ENCODE peak calls at places on chromosome X, in five cellular contexts. D is heart right ventricle, F is astrocyte of the spinal cord, U is GM12865, S is breast epithelium. Y is an unnamed sample.

GRCh38 chrX:14039344-14039743 is 9.7 kb upstream of the GEMIN8 start:
- DNase-seq in D (peak; percentile 26), F (peak; percentile 50), U (peak; percentile 63), S (no peak), Y (no peak)

GRCh38 chrX:2497961-2498780 is 2.6 kb downstream of the DHRSX start:
- DNase-seq in D (no peak), F (peak; percentile 48), U (no peak), S (no peak), Y (no peak)

GRCh38 chrX:105706041-105706440 is 116.3 kb upstream of the NRK start:
- DNase-seq in D (no peak), F (no peak), U (no peak), S (no peak), Y (no peak)

GRCh38 chrX:103629295-103630170 is 758 bp downstream of the TCEAL1 start:
- DNase-seq in D (peak; percentile 67), F (peak; percentile 79), U (peak; percentile 54), S (peak; percentile 52), Y (no peak)

GRCh38 chrX:21662761-21663160 is 4.6 kb upstream of the KLHL34 start:
- DNase-seq in D (no peak), F (no peak), U (no peak), S (no peak), Y (no peak)

GRCh38 chrX:151726751-151727150 is 7.8 kb upstream of the CNGA2 start:
- DNase-seq in D (no peak), F (no peak), U (no peak), S (no peak), Y (no peak)

GRCh38 chrX:139936259-139936658 is 3.4 kb upstream of the ATP11C start:
- DNase-seq in D (no peak), F (no peak), U (peak; percentile 18), S (no peak), Y (no peak)

GRCh38 chrX:40080896-40081678 is 16.7 kb downstream of the BCOR start:
- DNase-seq in D (no peak), F (no peak), U (no peak), S (no peak), Y (no peak)

GRCh38 chrX:134677332-134677731 is 19.1 kb upstream of the PLAC1 start:
- DNase-seq in D (no peak), F (no peak), U (no peak), S (no peak), Y (no peak)

GRCh38 chrX:19225906-19226305 is 103.6 kb upstream of the ADGRG2 start:
- DNase-seq in D (no peak), F (peak; percentile 2), U (peak; percentile 60), S (no peak), Y (no peak)

GRCh38 chrX:39967348-39967747 is 130.4 kb downstream of the BCOR start:
- DNase-seq in D (no peak), F (no peak), U (no peak), S (no peak), Y (no peak)

GRCh38 chrX:444305-444704 is 57.6 kb upstream of the PPP2R3B start:
- DNase-seq in D (no peak), F (no peak), U (no peak), S (no peak), Y (no peak)

GRCh38 chrX:70504772-70505450 is 60.3 kb downstream of the DLG3 start:
- DNase-seq in D (no peak), F (no peak), U (peak; percentile 24), S (no peak), Y (no peak)

GRCh38 chrX:85109235-85109634 is 105.6 kb downstream of the APOOL start:
- DNase-seq in D (no peak), F (no peak), U (peak; percentile 11), S (no peak), Y (no peak)

GRCh38 chrX:102651242-102651967 is at the start of gene GPRASP1:
- DNase-seq in D (peak; percentile 66), F (peak; percentile 20), U (no peak), S (peak; percentile 53), Y (no peak)

GRCh38 chrX:16807548-16807947 is 21.3 kb downstream of the TXLNG start:
- DNase-seq in D (no peak), F (peak; percentile 55), U (no peak), S (no peak), Y (no peak)

GRCh38 chrX:71636438-71637252 is 18.3 kb upstream of the CXCR3 start:
- DNase-seq in D (no peak), F (no peak), U (no peak), S (no peak), Y (no peak)

GRCh38 chrX:135639066-135639815 is 74.2 kb upstream of the CT45A1 start:
- DNase-seq in D (no peak), F (no peak), U (no peak), S (no peak), Y (no peak)

GRCh38 chrX:112820364-112821308 is 20.0 kb downstream of the AMOT start:
- DNase-seq in D (no peak), F (no peak), U (no peak), S (no peak), Y (no peak)

GRCh38 chrX:145729635-145730034 is 88.0 kb upstream of the SLITRK2 start:
- DNase-seq in D (no peak), F (peak; percentile 72), U (no peak), S (no peak), Y (no peak)

GRCh38 chrX:93660575-93660974 is 12.8 kb downstream of the NAP1L3 start:
- DNase-seq in D (no peak), F (no peak), U (no peak), S (no peak), Y (no peak)

GRCh38 chrX:152988536-152989291 is 5.2 kb downstream of the PNMA5 start:
- DNase-seq in D (no peak), F (no peak), U (peak; percentile 12), S (no peak), Y (no peak)

GRCh38 chrX:41970419-41970818 is 47.1 kb upstream of the CASK start:
- DNase-seq in D (no peak), F (no peak), U (no peak), S (no peak), Y (no peak)

GRCh38 chrX:46913710-46914109 is 1.5 kb downstream of the JADE3 start:
- DNase-seq in D (no peak), F (peak; percentile 9), U (peak; percentile 21), S (no peak), Y (peak; percentile 37)

GRCh38 chrX:51148848-51149247 is 183.8 kb upstream of the NUDT10 start:
- DNase-seq in D (no peak), F (no peak), U (no peak), S (no peak), Y (peak; percentile 39)

GRCh38 chrX:8273451-8273894 is 102.4 kb upstream of the VCX2 start:
- DNase-seq in D (no peak), F (peak; percentile 7), U (no peak), S (no peak), Y (no peak)

GRCh38 chrX:1657367-1658082 is 42.7 kb downstream of the ASMT start:
- DNase-seq in D (no peak), F (peak; percentile 42), U (peak; percentile 73), S (no peak), Y (no peak)

GRCh38 chrX:116240446-116240845 is 69.9 kb downstream of the AGTR2 start:
- DNase-seq in D (no peak), F (peak; percentile 27), U (no peak), S (no peak), Y (peak; percentile 67)

GRCh38 chrX:21989415-21989814 is 42.7 kb upstream of the PHEX start:
- DNase-seq in D (no peak), F (no peak), U (peak; percentile 47), S (no peak), Y (no peak)

GRCh38 chrX:124555036-124555595 is 208.8 kb downstream of the SH2D1A start:
- DNase-seq in D (no peak), F (peak; percentile 68), U (no peak), S (no peak), Y (no peak)

GRCh38 chrX:87900320-87900908 is 382.8 kb downstream of the KLHL4 start:
- DNase-seq in D (no peak), F (no peak), U (peak; percentile 48), S (no peak), Y (no peak)

DNA sequence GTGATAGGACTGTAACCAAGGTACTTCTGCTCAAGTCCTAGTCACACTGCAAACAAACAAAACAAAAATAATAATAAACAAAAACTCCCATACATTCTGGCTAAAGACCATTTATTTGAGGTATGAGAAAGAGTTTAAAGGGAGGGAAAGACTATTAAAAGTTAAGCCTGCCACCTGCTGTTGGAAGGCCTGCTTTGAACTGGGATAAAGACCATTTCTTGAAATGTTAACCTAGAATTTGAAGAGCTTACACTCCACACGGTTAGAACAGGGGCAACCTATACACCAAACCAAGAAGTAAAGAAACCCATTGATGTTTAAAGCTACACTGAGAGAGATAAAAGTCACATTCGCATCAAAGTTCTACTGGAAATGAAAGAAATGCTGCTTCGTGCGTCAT is 548.7 kb upstream of the DIPK2B start:
- DNase-seq in D (no peak), F (peak; percentile 34), U (no peak), S (no peak), Y (no peak)
- TF ChIP-seq CTCF in D (peak; percentile 23), F (peak; percentile 29), U (peak; percentile 6), S (no peak), Y (peak; percentile 38)

DNA sequence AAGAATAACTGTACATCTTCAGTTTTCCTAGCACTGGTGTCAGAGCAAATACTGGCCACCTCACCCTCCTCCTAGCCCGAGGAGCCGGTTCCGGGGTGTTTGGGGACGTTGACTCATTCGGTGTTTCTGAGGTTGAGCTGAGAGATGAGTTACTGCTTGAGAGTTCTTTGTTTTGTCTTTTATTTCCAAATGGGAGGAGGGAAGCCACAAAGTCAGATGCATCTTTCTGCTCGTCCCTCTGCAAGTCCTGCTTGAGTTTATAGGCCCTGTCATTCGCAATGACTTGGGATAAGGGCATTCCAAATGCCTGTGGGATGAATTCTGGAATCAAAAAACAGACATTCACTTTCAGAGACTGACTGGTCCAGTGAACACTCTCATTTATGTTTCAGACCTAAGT is 77.5 kb downstream of the HCCS start:
- DNase-seq in D (no peak), F (no peak), U (peak; percentile 56), S (no peak), Y (no peak)
- H3K4me3 ChIP-seq in D (no peak overlapping the region), F (no peak overlapping the region), U (no peak overlapping the region), S (no peak overlapping the region), Y (no peak overlapping the region)

GRCh38 chrX:155148724-155149537 is 67.3 kb upstream of the VBP1 start:
- DNase-seq in D (no peak), F (peak; percentile 8), U (peak; percentile 30), S (no peak), Y (no peak)
- TF ChIP-seq CTCF in D (peak; percentile 35), F (peak; percentile 49), U (peak; percentile 34), S (no peak), Y (peak; percentile 39)

GRCh38 chrX:33339219-33339618 is 127.9 kb upstream of the DMD start:
- DNase-seq in D (no peak), F (no peak), U (no peak), S (no peak), Y (no peak)
- H3K4me3 ChIP-seq in D (no peak overlapping the region), F (no peak overlapping the region), U (no peak overlapping the region), S (peak overlapping the region; percentile 47), Y (no peak overlapping the region)

GRCh38 chrX:17839269-17839668 is 21.8 kb downstream of the RAI2 start:
- DNase-seq in D (no peak), F (no peak), U (no peak), S (no peak), Y (no peak)
- TF ChIP-seq CTCF in D (no peak), F (no peak), U (no peak), S (no peak), Y (peak; percentile 7)